ENCODE peak calls at places on chromosomes 12 and 14, in eight cellular contexts. L, V, I, W, X, K, O and U are unnamed samples.
A peak's percentile ranks its signal among the peaks of the same experiment; 100 is the strongest.

GRCh38 chr12:12718853-12719252 is 1.7 kb downstream of the CDKN1B start:
- DNase-seq in L (peak; percentile 28), V (no peak), I (peak; percentile 39), W (no peak), X (no peak), K (peak; percentile 76), O (no peak), U (peak; percentile 40)

GRCh38 chr14:22556021-22556989 is 32.7 kb downstream of the DAD1 start:
- DNase-seq in L (peak; percentile 29), V (no peak), I (peak; percentile 99), W (no peak), X (no peak), K (peak; percentile 89), O (peak; percentile 40), U (no peak)

GRCh38 chr14:63203618-63204406 is 431 bp upstream of the RHOJ start:
- DNase-seq in L (peak; percentile 57), V (peak; percentile 67), I (no peak), W (no peak), X (peak; percentile 34), K (peak; percentile 99), O (peak; percentile 89), U (peak; percentile 43)

GRCh38 chr12:81759215-81759991 is at the start of gene PPFIA2:
- DNase-seq in L (peak; percentile 81), V (no peak), I (no peak), W (no peak), X (peak; percentile 60), K (peak; percentile 4), O (peak; percentile 38), U (peak; percentile 89)

GRCh38 chr12:120941846-120942405 is 36.4 kb upstream of the HNF1A start:
- DNase-seq in L (no peak), V (no peak), I (no peak), W (no peak), X (no peak), K (no peak), O (no peak), U (no peak)

GRCh38 chr14:88245321-88245720 is 77.7 kb downstream of the KCNK10 start:
- DNase-seq in L (peak; percentile 25), V (no peak), I (no peak), W (no peak), X (peak; percentile 17), K (no peak), O (no peak), U (no peak)

GRCh38 chr12:674272-674781 is 11.1 kb upstream of the NINJ2 start:
- DNase-seq in L (no peak), V (no peak), I (peak; percentile 72), W (no peak), X (no peak), K (peak; percentile 16), O (no peak), U (no peak)

GRCh38 chr12:113778432-113779128 is 187.5 kb downstream of the RBM19 start:
- DNase-seq in L (peak; percentile 36), V (no peak), I (no peak), W (no peak), X (no peak), K (no peak), O (no peak), U (no peak)

GRCh38 chr12:91994208-91994797 is 151.3 kb downstream of the BTG1 start:
- DNase-seq in L (no peak), V (no peak), I (no peak), W (no peak), X (peak; percentile 36), K (no peak), O (no peak), U (no peak)

GRCh38 chr12:34625116-34625515 is 602.8 kb downstream of the ALG10 start:
- DNase-seq in L (peak; percentile 43), V (no peak), I (no peak), W (peak; percentile 7), X (no peak), K (no peak), O (no peak), U (peak; percentile 5)

GRCh38 chr12:116515674-116516073 is 43.5 kb upstream of the MAP1LC3B2 start:
- DNase-seq in L (no peak), V (no peak), I (no peak), W (no peak), X (no peak), K (no peak), O (no peak), U (no peak)

GRCh38 chr12:115998119-115998633 is 279.3 kb downstream of the MED13L start:
- DNase-seq in L (peak; percentile 73), V (no peak), I (peak; percentile 45), W (peak; percentile 32), X (peak; percentile 27), K (peak; percentile 72), O (no peak), U (peak; percentile 18)

GRCh38 chr12:8899835-8900234 is 14.5 kb upstream of the PHC1 start:
- DNase-seq in L (no peak), V (no peak), I (no peak), W (no peak), X (no peak), K (no peak), O (no peak), U (no peak)

GRCh38 chr12:30837595-30837994 is 82.8 kb upstream of the CAPRIN2 start:
- DNase-seq in L (no peak), V (no peak), I (no peak), W (no peak), X (no peak), K (no peak), O (no peak), U (no peak)

GRCh38 chr14:50831704-50832130 is 755 bp upstream of the NIN start:
- DNase-seq in L (peak; percentile 45), V (no peak), I (no peak), W (no peak), X (no peak), K (no peak), O (no peak), U (no peak)

GRCh38 chr12:11761869-11762567 is 112.5 kb downstream of the ETV6 start:
- DNase-seq in L (no peak), V (no peak), I (no peak), W (no peak), X (no peak), K (no peak), O (no peak), U (no peak)

GRCh38 chr12:111396726-111397445 is 8.8 kb upstream of the SH2B3 start:
- DNase-seq in L (peak; percentile 88), V (peak; percentile 60), I (peak; percentile 87), W (peak; percentile 65), X (peak; percentile 92), K (peak; percentile 73), O (peak; percentile 86), U (peak; percentile 70)

GRCh38 chr12:127209318-127209717 is 1057.7 kb upstream of the TMEM132C start:
- DNase-seq in L (no peak), V (no peak), I (no peak), W (no peak), X (no peak), K (no peak), O (no peak), U (no peak)

DNA sequence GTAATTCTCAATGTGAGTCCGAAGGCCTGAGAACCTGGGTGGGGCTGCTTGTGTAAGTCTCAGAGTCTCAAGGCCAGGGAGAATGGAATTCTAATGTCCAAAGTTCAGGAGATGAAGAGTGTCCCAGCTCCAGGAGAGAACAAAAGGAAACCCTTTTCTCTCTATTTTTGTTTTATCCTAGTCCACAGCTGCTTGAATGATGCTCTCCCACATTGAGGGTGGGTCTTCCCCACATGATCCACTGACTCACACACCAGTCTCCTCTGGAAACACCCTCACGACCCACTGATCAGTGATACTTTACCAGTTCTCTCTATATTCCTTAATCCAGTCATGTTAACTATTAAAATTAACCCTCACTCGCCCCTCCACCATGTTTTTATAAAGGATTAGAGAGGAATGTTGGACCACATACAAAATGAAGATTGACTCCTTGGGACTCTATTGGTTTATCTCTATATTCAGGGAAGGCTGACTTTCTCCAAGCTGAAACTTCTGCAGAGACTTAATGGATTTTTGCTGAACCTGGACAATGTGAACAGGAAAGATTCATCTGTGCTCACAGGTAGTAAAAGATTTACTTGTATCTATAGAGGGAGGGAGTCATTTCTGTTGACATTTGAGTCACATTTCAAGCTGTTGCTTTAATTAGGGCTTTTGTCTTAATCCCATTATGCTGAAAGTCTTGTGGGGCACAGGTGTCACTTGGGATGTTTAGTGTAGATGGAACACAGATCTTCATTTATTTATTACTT is 1061.0 kb upstream of the TMEM132C start:
- DNase-seq in L (no peak), V (no peak), I (no peak), W (no peak), X (no peak), K (no peak), O (no peak), U (no peak)
- H3K4me1 ChIP-seq in L (no peaks in the 10 kb centered on the region), V (no peaks in the 10 kb centered on the region), I (no peaks in the 10 kb centered on the region), W (no peaks in the 10 kb centered on the region), X (no peaks in the 10 kb centered on the region), K (no peaks in the 10 kb centered on the region), O (no peaks in the 10 kb centered on the region), U (no peaks in the 10 kb centered on the region)

GRCh38 chr14:55048900-55049437 is 2.5 kb upstream of the MAPK1IP1L start:
- DNase-seq in L (no peak), V (no peak), I (no peak), W (no peak), X (no peak), K (no peak), O (no peak), U (no peak)
- H3K36me3 ChIP-seq in L (no peaks in the 10 kb centered on the region), V (peaks cover 7% of the 10 kb centered on the region), I (no peaks in the 10 kb centered on the region), W (peaks cover 8% of the 10 kb centered on the region), X (peaks cover 28% of the 10 kb centered on the region), K (peaks cover 1% of the 10 kb centered on the region), O (peaks cover 19% of the 10 kb centered on the region), U (peaks cover 10% of the 10 kb centered on the region)

DNA sequence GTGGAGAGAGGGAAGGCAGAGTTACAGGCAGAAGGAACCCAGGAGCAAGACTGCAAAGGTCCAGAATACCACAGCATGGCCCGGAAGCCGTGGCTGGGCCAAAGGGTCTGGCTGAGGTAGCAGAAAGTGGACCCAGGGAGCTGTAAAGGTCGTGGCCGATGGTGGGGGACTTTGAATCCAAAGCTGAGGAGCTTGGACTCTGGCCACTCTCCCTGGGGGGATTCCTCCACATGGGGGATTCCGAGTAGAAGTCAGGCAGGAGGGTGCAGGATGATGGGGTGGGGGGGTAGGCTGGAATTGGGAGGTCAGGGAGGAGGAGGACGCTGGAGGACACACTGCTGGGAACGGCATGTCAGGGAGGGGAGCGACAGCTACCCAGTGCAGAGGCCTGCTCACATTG is 125.2 kb downstream of the GCH1 start:
- DNase-seq in L (no peak), V (no peak), I (no peak), W (no peak), X (no peak), K (no peak), O (no peak), U (no peak)
- H3K4me1 ChIP-seq in L (peaks cover 6% of the 10 kb centered on the region), V (no peaks in the 10 kb centered on the region), I (peaks cover 27% of the 10 kb centered on the region), W (peaks cover 20% of the 10 kb centered on the region), X (peaks cover 44% of the 10 kb centered on the region), K (peaks cover 30% of the 10 kb centered on the region), O (peaks cover 12% of the 10 kb centered on the region), U (peaks cover 9% of the 10 kb centered on the region)

GRCh38 chr14:61460063-61460462 is 138.7 kb downstream of the PRKCH start:
- DNase-seq in L (no peak), V (no peak), I (no peak), W (no peak), X (no peak), K (no peak), O (no peak), U (no peak)

GRCh38 chr14:61461808-61462275 is 140.5 kb downstream of the PRKCH start:
- DNase-seq in L (peak; percentile 80), V (no peak), I (peak; percentile 76), W (peak; percentile 34), X (peak; percentile 44), K (peak; percentile 77), O (no peak), U (peak; percentile 39)

GRCh38 chr14:61460853-61461611 is 139.7 kb downstream of the PRKCH start:
- DNase-seq in L (no peak), V (no peak), I (no peak), W (no peak), X (no peak), K (peak; percentile 26), O (no peak), U (no peak)

GRCh38 chr14:61463664-61464063 is 142.3 kb downstream of the PRKCH start:
- DNase-seq in L (no peak), V (no peak), I (no peak), W (no peak), X (no peak), K (no peak), O (no peak), U (no peak)

GRCh38 chr14:61462566-61463195 is 141.3 kb downstream of the PRKCH start:
- DNase-seq in L (no peak), V (no peak), I (no peak), W (no peak), X (peak; percentile 70), K (peak; percentile 83), O (no peak), U (no peak)
- H3K36me3 ChIP-seq in L (no peaks in the 10 kb centered on the region), V (peaks cover 7% of the 10 kb centered on the region), I (peaks cover 12% of the 10 kb centered on the region), W (no peaks in the 10 kb centered on the region), X (no peaks in the 10 kb centered on the region), K (no peaks in the 10 kb centered on the region), O (peaks cover 12% of the 10 kb centered on the region), U (no peaks in the 10 kb centered on the region)